ENCODE peak calls at places on chromosomes 5 and 9, in nine cellular contexts. W is anterior cingulate cortex; C is C1 segment of cervical spinal cord; X is fibroblast of lung; Z is hepatic stellate cell; P is activated effector memory CD4-positive, alpha-beta T cell treated with Interleukin-2 at 50 U/mL for 16 hours; N is SHP77; B is kidney tubule cell; M is endothelial cell. K is an unnamed sample.
A peak's percentile ranks its signal among the peaks of the same experiment; 100 is the strongest.

GRCh38 chr9:128683340-128684064 is 5.5 kb upstream of the SET start:
- DNase-seq in W (no peak), N (no peak), X (peak; percentile 62), M (no peak), P (no peak), B (peak; percentile 81), Z (no peak), C (no peak), K (no peak)

GRCh38 chr5:134600600-134600999 is 32.0 kb downstream of the SAR1B start:
- DNase-seq in B (peak; percentile 43), N (no peak), X (no peak), Z (peak; percentile 31), W (no peak), P (no peak), M (no peak), C (no peak), K (no peak)

GRCh38 chr9:113350937-113351336 is 1.6 kb downstream of the BSPRY start:
- DNase-seq in C (no peak), W (no peak), B (peak; percentile 30), N (no peak), P (no peak), Z (no peak), X (no peak), M (no peak), K (no peak)

GRCh38 chr9:106880863-106881262 is 17.9 kb downstream of the ZNF462 start:
- DNase-seq in C (no peak), N (no peak), P (no peak), B (peak; percentile 49), M (no peak), W (no peak), X (peak; percentile 86), Z (no peak), K (no peak)

GRCh38 chr9:29214162-29214520 is 1640.9 kb upstream of the C9orf72 start:
- DNase-seq in M (peak; percentile 50), B (peak; percentile 74), C (no peak), X (no peak), N (peak; percentile 45), Z (no peak), P (no peak), W (no peak), K (no peak)

GRCh38 chr9:137163101-137163661 is 6.7 kb downstream of the LRRC26 start:
- DNase-seq in C (no peak), N (no peak), Z (peak; percentile 70), X (no peak), M (no peak), B (peak; percentile 18), W (no peak), P (no peak), K (no peak)

GRCh38 chr5:132383984-132384383 is 14.5 kb downstream of the SLC22A5 start:
- DNase-seq in X (no peak), B (no peak), Z (no peak), W (no peak), C (no peak), P (no peak), N (no peak), M (no peak), K (no peak)

GRCh38 chr9:129885018-129885669 is 49.9 kb downstream of the USP20 start:
- DNase-seq in B (peak; percentile 25), W (no peak), X (no peak), Z (no peak), C (no peak), N (no peak), M (no peak), P (peak; percentile 34), K (no peak)

GRCh38 chr5:107500840-107501239 is 169.9 kb downstream of the EFNA5 start:
- DNase-seq in X (no peak), P (no peak), W (no peak), C (no peak), M (no peak), N (no peak), Z (no peak), B (no peak), K (no peak)

GRCh38 chr5:120096413-120096812 is 367.7 kb upstream of the PRR16 start:
- DNase-seq in P (no peak), W (no peak), X (peak; percentile 68), C (no peak), M (no peak), Z (peak; percentile 0), N (no peak), B (peak; percentile 60), K (no peak)

GRCh38 chr9:124392855-124393460 is 22.3 kb downstream of the PSMB7 start:
- DNase-seq in W (peak; percentile 58), N (no peak), X (peak; percentile 81), P (no peak), C (peak; percentile 28), M (no peak), B (peak; percentile 98), Z (peak; percentile 71), K (peak; percentile 74)

GRCh38 chr9:81047280-81047679 is 642.1 kb downstream of the TLE1 start:
- DNase-seq in N (no peak), P (no peak), X (no peak), C (no peak), M (no peak), W (no peak), B (no peak), Z (no peak), K (no peak)

GRCh38 chr9:26850995-26851394 is 41.6 kb downstream of the CAAP1 start:
- DNase-seq in P (no peak), W (no peak), N (no peak), B (no peak), X (no peak), Z (no peak), C (no peak), M (no peak), K (no peak)

GRCh38 chr5:86766103-86766502 is 148.4 kb downstream of the COX7C start:
- DNase-seq in Z (no peak), W (no peak), B (no peak), N (no peak), X (no peak), C (no peak), M (no peak), P (no peak), K (no peak)

GRCh38 chr5:80960531-80961375 is 590 bp downstream of the RASGRF2 start:
- DNase-seq in M (peak; percentile 35), C (peak; percentile 8), Z (no peak), W (peak; percentile 50), X (peak; percentile 47), N (no peak), B (peak; percentile 57), P (peak; percentile 44), K (peak; percentile 62)

GRCh38 chr5:169567079-169567478 is 16.5 kb upstream of the SPDL1 start:
- DNase-seq in W (no peak), X (no peak), M (peak; percentile 16), N (no peak), P (no peak), Z (no peak), B (no peak), C (no peak), K (no peak)

GRCh38 chr5:50300878-50301277 is 140.2 kb downstream of the EMB start:
- DNase-seq in W (no peak), X (no peak), P (no peak), N (no peak), Z (no peak), C (no peak), M (no peak), B (peak; percentile 13), K (no peak)

GRCh38 chr5:135063511-135064234 is 29.6 kb upstream of the PITX1 start:
- DNase-seq in B (no peak), P (no peak), C (no peak), Z (no peak), N (no peak), W (no peak), M (no peak), X (no peak), K (no peak)

GRCh38 chr9:91162311-91162710 is 199.4 kb downstream of the AUH start:
- DNase-seq in C (no peak), P (no peak), Z (peak; percentile 52), B (peak; percentile 78), N (no peak), M (no peak), W (no peak), X (peak; percentile 76), K (no peak)

GRCh38 chr9:15725953-15726352 is 173.1 kb downstream of the CCDC171 start:
- DNase-seq in B (no peak), M (no peak), X (no peak), Z (no peak), C (no peak), P (no peak), N (no peak), W (no peak), K (no peak)

GRCh38 chr9:115850548-115851304 is 302.9 kb upstream of the PAPPA start:
- DNase-seq in Z (peak; percentile 3), X (peak; percentile 81), W (no peak), P (no peak), M (no peak), B (peak; percentile 60), N (no peak), C (no peak), K (no peak)

GRCh38 chr5:172837640-172838039 is 3.6 kb downstream of the ERGIC1 start:
- DNase-seq in X (no peak), P (peak; percentile 42), Z (no peak), M (no peak), N (peak; percentile 90), B (peak; percentile 43), W (no peak), C (no peak), K (no peak)

GRCh38 chr5:170297589-170298462 is at the start of gene LCP2:
- DNase-seq in C (no peak), N (no peak), X (no peak), W (no peak), P (peak; percentile 45), Z (no peak), M (no peak), B (no peak), K (no peak)

GRCh38 chr9:99431103-99431502 is 209.0 kb downstream of the SEC61B start:
- DNase-seq in Z (peak; percentile 9), B (peak; percentile 53), C (no peak), M (no peak), P (no peak), W (no peak), N (no peak), X (peak; percentile 58), K (peak; percentile 46)

GRCh38 chr5:181164076-181164952 is 16.9 kb downstream of the OR2V2 start:
- DNase-seq in M (no peak), Z (no peak), B (peak; percentile 64), W (no peak), X (peak; percentile 39), P (no peak), C (no peak), N (no peak), K (no peak)

GRCh38 chr9:14424983-14425382 is 111.0 kb upstream of the NFIB start:
- DNase-seq in N (no peak), M (no peak), C (no peak), W (no peak), B (no peak), P (no peak), Z (no peak), X (no peak), K (no peak)

GRCh38 chr5:159184858-159185381 is 24.4 kb downstream of the RNF145 start:
- DNase-seq in W (no peak), Z (peak; percentile 35), C (no peak), N (no peak), M (no peak), X (peak; percentile 59), B (peak; percentile 65), P (no peak), K (peak; percentile 97)

GRCh38 chr9:94861589-94862241 is 135.2 kb downstream of the AOPEP start:
- DNase-seq in Z (peak; percentile 34), X (peak; percentile 68), M (no peak), C (no peak), P (no peak), N (no peak), B (peak; percentile 49), W (no peak), K (no peak)